ENCODE peak calls at places on chromosomes 5 and 9, in six cellular contexts. K is AG10803, H is heart right ventricle, D is fibroblast of lung, X is retinal pigment epithelial cell, Y is tibial artery. J is an unnamed sample.

GRCh38 chr5:150638488-150639316 is 1.8 kb upstream of the SYNPO start:
- DNase-seq in K (no peak), H (no peak), D (no peak), X (no peak), Y (no peak), J (no peak)

GRCh38 chr9:561430-561829 is 280.1 kb upstream of the DMRT1 start:
- DNase-seq in K (peak; percentile 60), H (no peak), D (peak; percentile 11), X (no peak), Y (no peak), J (peak; percentile 87)

GRCh38 chr5:95959964-95960801 is 1.5 kb downstream of the ELL2 start:
- DNase-seq in K (peak; percentile 48), H (no peak), D (peak; percentile 62), X (no peak), Y (peak; percentile 29), J (peak; percentile 59)

GRCh38 chr5:156920042-156920860 is 42.8 kb downstream of the TIMD4 start:
- DNase-seq in K (peak; percentile 8), H (no peak), D (no peak), X (no peak), Y (no peak), J (no peak)

GRCh38 chr5:90410178-90410762 is 714 bp upstream of the CETN3 start:
- DNase-seq in K (peak; percentile 9), H (no peak), D (no peak), X (no peak), Y (no peak), J (no peak)

GRCh38 chr5:16713386-16713928 is 96.7 kb upstream of the RETREG1 start:
- DNase-seq in K (peak; percentile 68), H (no peak), D (peak; percentile 70), X (peak; percentile 81), Y (no peak), J (peak; percentile 79)

GRCh38 chr9:93774331-93775102 is 180.6 kb downstream of the BARX1 start:
- DNase-seq in K (no peak), H (no peak), D (no peak), X (no peak), Y (no peak), J (no peak)

GRCh38 chr5:157535042-157535865 is 40.3 kb downstream of the ADAM19 start:
- DNase-seq in K (no peak), H (peak; percentile 27), D (peak; percentile 73), X (no peak), Y (peak; percentile 76), J (peak; percentile 55)

GRCh38 chr5:178832618-178833201 is 27.0 kb upstream of the ZNF354B start:
- DNase-seq in K (no peak), H (no peak), D (no peak), X (no peak), Y (no peak), J (no peak)

GRCh38 chr5:40033411-40033810 is 608.6 kb upstream of the DAB2 start:
- DNase-seq in K (no peak), H (no peak), D (no peak), X (no peak), Y (no peak), J (no peak)

GRCh38 chr5:27472000-27472763 is 433.8 kb upstream of the CDH9 start:
- DNase-seq in K (peak; percentile 79), H (no peak), D (peak; percentile 12), X (no peak), Y (no peak), J (peak; percentile 2)

GRCh38 chr9:734831-735511 is 106.5 kb upstream of the DMRT1 start:
- DNase-seq in K (peak; percentile 99), H (no peak), D (peak; percentile 98), X (peak; percentile 86), Y (peak; percentile 43), J (peak; percentile 96)

GRCh38 chr9:119933191-119933590 is 564.0 kb upstream of the BRINP1 start:
- DNase-seq in K (no peak), H (no peak), D (no peak), X (no peak), Y (no peak), J (no peak)

GRCh38 chr9:101326501-101326900 is 58.3 kb downstream of the BAAT start:
- DNase-seq in K (no peak), H (no peak), D (no peak), X (no peak), Y (no peak), J (no peak)

GRCh38 chr5:92177926-92178487 is 794.9 kb upstream of the ARRDC3 start:
- DNase-seq in K (no peak), H (no peak), D (peak; percentile 39), X (no peak), Y (no peak), J (no peak)

GRCh38 chr9:93473411-93473810 is 20.0 kb upstream of the FAM120AOS start:
- DNase-seq in K (peak; percentile 64), H (no peak), D (peak; percentile 66), X (no peak), Y (no peak), J (no peak)

GRCh38 chr5:125595095-125595494 is 828.1 kb upstream of the GRAMD2B start:
- DNase-seq in K (peak; percentile 22), H (peak; percentile 52), D (peak; percentile 92), X (no peak), Y (no peak), J (peak; percentile 31)

GRCh38 chr5:139745800-139746690 is 49.6 kb upstream of the PSD2 start:
- DNase-seq in K (peak; percentile 66), H (peak; percentile 54), D (peak; percentile 66), X (no peak), Y (peak; percentile 81), J (peak; percentile 93)

GRCh38 chr9:27771803-27772545 is 198.7 kb upstream of the C9orf72 start:
- DNase-seq in K (no peak), H (no peak), D (no peak), X (no peak), Y (no peak), J (peak; percentile 74)

GRCh38 chr9:14031015-14031414 is 282.9 kb downstream of the NFIB start:
- DNase-seq in K (no peak), H (peak; percentile 18), D (peak; percentile 93), X (peak; percentile 28), Y (peak; percentile 34), J (peak; percentile 83)

GRCh38 chr9:124645274-124645673 is 125.8 kb downstream of the NR6A1 start:
- DNase-seq in K (no peak), H (no peak), D (no peak), X (no peak), Y (no peak), J (no peak)

GRCh38 chr9:135975834-135976233 is 14.7 kb upstream of the UBAC1 start:
- DNase-seq in K (no peak), H (no peak), D (no peak), X (no peak), Y (no peak), J (no peak)

GRCh38 chr9:135973276-135974219 is 12.4 kb upstream of the UBAC1 start:
- DNase-seq in K (no peak), H (no peak), D (peak; percentile 24), X (no peak), Y (peak; percentile 58), J (no peak)

GRCh38 chr9:135971892-135972291 is 10.7 kb upstream of the UBAC1 start:
- DNase-seq in K (no peak), H (no peak), D (no peak), X (no peak), Y (no peak), J (no peak)

GRCh38 chr9:135976531-135976930 is 15.4 kb upstream of the UBAC1 start:
- DNase-seq in K (no peak), H (no peak), D (no peak), X (no peak), Y (no peak), J (no peak)

DNA sequence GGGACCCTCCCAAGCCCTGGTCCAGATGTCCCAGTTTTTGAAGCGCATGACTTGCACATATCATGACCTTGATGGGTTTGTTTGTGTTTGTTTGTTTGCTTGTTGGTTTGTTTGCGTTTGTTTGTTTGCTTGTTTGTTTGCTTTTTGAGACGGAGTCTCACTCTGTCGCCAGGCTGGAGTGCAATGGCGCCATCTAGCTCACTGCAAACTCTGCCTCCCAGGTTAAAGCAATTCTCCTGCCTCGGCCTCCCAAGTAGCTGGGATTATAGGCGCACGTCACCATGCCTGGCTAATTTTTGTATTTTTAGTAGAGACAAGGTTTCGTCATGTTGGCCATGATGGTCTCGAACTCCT is 13.0 kb upstream of the UBAC1 start:
- DNase-seq in K (no peak), H (no peak), D (no peak), X (no peak), Y (no peak), J (no peak)
- TF ChIP-seq CTCF in K (no peak), H (no peak), D (no peak), X (peak; percentile 12), Y (no peak), J (no peak)

DNA sequence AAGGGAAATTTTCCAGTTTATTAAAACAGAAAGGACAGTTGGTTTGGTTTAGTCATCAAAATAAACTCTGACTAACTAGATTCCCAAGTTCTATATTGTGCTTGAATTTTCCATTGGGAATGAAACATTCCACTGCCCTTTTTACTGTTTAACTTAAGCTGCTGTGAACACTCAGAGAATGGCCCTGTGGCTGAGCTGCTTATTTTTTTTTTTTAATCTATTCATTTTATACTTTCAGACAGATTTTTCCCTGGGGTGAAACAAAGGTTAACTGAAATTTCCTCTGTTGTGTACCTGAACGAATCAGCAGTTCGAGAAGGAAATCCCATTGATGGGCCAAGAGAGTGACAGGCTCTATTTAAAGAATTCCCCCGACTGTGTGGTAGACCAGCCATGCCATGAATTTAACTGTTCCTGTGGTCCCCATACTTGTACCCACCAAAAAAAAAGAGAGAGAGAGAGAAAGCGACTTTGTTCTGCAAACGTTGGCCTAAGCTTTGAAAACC is 138.7 kb upstream of the GRHPR start:
- DNase-seq in K (peak; percentile 22), H (no peak), D (peak; percentile 71), X (peak; percentile 59), Y (no peak), J (peak; percentile 59)
- H3K4me3 ChIP-seq in K (no peak overlapping the region), H (no peak overlapping the region), D (no peak overlapping the region), X (no peak overlapping the region), Y (no peak overlapping the region), J (no peak overlapping the region)

GRCh38 chr9:98538626-98539031 is 170.1 kb downstream of the GABBR2 start:
- DNase-seq in K (peak; percentile 58), H (no peak), D (peak; percentile 30), X (peak; percentile 48), Y (no peak), J (peak; percentile 29)

GRCh38 chr9:98538203-98538602 is 170.5 kb downstream of the GABBR2 start:
- DNase-seq in K (no peak), H (no peak), D (no peak), X (no peak), Y (no peak), J (no peak)

GRCh38 chr9:98533866-98534265 is 174.9 kb downstream of the GABBR2 start:
- DNase-seq in K (no peak), H (no peak), D (no peak), X (no peak), Y (no peak), J (no peak)

GRCh38 chr9:98539954-98540353 is 168.8 kb downstream of the GABBR2 start:
- DNase-seq in K (no peak), H (no peak), D (peak; percentile 44), X (no peak), Y (no peak), J (peak; percentile 59)

GRCh38 chr9:98536542-98537173 is 172.1 kb downstream of the GABBR2 start:
- DNase-seq in K (no peak), H (no peak), D (no peak), X (no peak), Y (no peak), J (no peak)
- TF ChIP-seq CTCF in K (peak; percentile 27), H (peak; percentile 16), D (peak; percentile 21), X (peak; percentile 42), Y (no peak), J (no peak)

DNA sequence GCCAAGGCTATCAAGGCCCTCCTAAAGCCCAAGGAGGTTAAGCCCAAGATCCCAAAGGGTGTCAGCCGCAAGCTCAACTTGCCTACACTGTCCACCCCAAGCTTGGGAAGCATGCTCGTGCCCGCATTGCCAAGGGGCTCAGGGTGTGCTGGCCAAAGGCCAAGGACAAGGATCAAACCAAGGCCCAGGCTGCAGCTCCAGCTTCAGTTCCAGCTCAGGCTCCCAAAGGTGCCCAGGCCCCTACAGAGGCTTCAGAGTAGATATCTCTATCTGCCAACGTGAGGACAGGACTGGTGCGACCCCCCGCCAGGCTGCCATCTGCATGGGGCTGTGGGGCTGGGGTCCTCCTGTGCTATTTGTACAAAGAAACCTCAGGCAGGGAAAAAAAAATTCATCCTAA is 3.3 kb downstream of the HOMER1 start:
- DNase-seq in K (no peak), H (peak; percentile 39), D (no peak), X (no peak), Y (no peak), J (no peak)
- H3K4me3 ChIP-seq in K (no peak overlapping the region), H (peak overlapping the region; percentile 79), D (no peak overlapping the region), X (peak overlapping the region; percentile 70), Y (no peak overlapping the region), J (no peak overlapping the region)